ENCODE peak calls at places on chromosomes 6 and 20, in ten cellular contexts. F, W, O, M, E, Z, N, I, C and X are unnamed samples.
A peak's percentile ranks its signal among the peaks of the same experiment; 100 is the strongest.

GRCh38 chr6:7085911-7086310 is 21.9 kb upstream of the RREB1 start:
- DNase-seq in C (peak; percentile 45), E (no peak), F (no peak), W (no peak), M (no peak), O (peak; percentile 8), N (peak; percentile 32), I (peak; percentile 55), Z (peak; percentile 66), X (no peak)

GRCh38 chr6:17012421-17013225 is 89.2 kb upstream of the STMND1 start:
- DNase-seq in F (peak; percentile 27), C (no peak), N (peak; percentile 57), M (peak; percentile 21), W (no peak), I (no peak), Z (no peak), O (peak; percentile 84), E (peak; percentile 26), X (no peak)

GRCh38 chr20:3839328-3839727 is 7.3 kb upstream of the MAVS start:
- DNase-seq in F (no peak), E (peak; percentile 38), M (no peak), O (peak; percentile 45), C (no peak), I (no peak), N (no peak), Z (no peak), W (no peak), X (no peak)

GRCh38 chr6:122753688-122754056 is 25.8 kb upstream of the FABP7 start:
- DNase-seq in W (no peak), M (no peak), O (peak; percentile 5), I (no peak), Z (no peak), N (no peak), C (no peak), E (no peak), F (no peak), X (no peak)

GRCh38 chr6:52399511-52400315 is 20.4 kb upstream of the EFHC1 start:
- DNase-seq in F (no peak), I (no peak), M (peak; percentile 27), W (no peak), Z (no peak), O (peak; percentile 77), N (no peak), E (peak; percentile 40), C (peak; percentile 30), X (peak; percentile 58)

GRCh38 chr6:148435386-148435785 is 92.7 kb downstream of the SASH1 start:
- DNase-seq in F (no peak), N (no peak), O (peak; percentile 77), E (no peak), W (no peak), C (no peak), Z (no peak), M (no peak), I (no peak), X (peak; percentile 20)

GRCh38 chr20:24545168-24545567 is 75.7 kb downstream of the SYNDIG1 start:
- DNase-seq in I (no peak), Z (no peak), O (no peak), F (no peak), N (no peak), E (no peak), C (no peak), W (no peak), M (no peak), X (no peak)

GRCh38 chr6:90103056-90103793 is 193.4 kb downstream of the BACH2 start:
- DNase-seq in M (no peak), Z (no peak), E (no peak), O (no peak), I (no peak), N (no peak), W (no peak), F (peak; percentile 8), C (no peak), X (peak; percentile 90)

GRCh38 chr6:128508588-128509296 is 11.7 kb downstream of the PTPRK start:
- DNase-seq in E (no peak), F (no peak), N (no peak), C (no peak), W (no peak), M (no peak), I (no peak), O (peak; percentile 88), Z (no peak), X (peak; percentile 96)

GRCh38 chr6:57006101-57006500 is 40.4 kb upstream of the KIAA1586 start:
- DNase-seq in C (no peak), I (no peak), F (no peak), M (no peak), W (no peak), E (no peak), N (no peak), O (no peak), Z (no peak), X (peak; percentile 23)

GRCh38 chr6:139153876-139154275 is 19.0 kb downstream of the HECA start:
- DNase-seq in O (peak; percentile 34), C (no peak), W (no peak), E (no peak), Z (no peak), F (peak; percentile 52), N (no peak), I (no peak), M (no peak), X (no peak)

GRCh38 chr6:161949531-161949930 is 675.7 kb upstream of the AGPAT4 start:
- DNase-seq in Z (no peak), N (no peak), F (no peak), O (no peak), W (no peak), I (no peak), E (no peak), M (no peak), C (no peak), X (peak; percentile 1)

GRCh38 chr6:41698350-41698781 is 37.0 kb downstream of the TFEB start:
- DNase-seq in W (no peak), C (peak; percentile 51), F (peak; percentile 89), E (peak; percentile 45), Z (no peak), M (no peak), N (no peak), I (no peak), O (peak; percentile 92), X (no peak)

GRCh38 chr6:53615633-53616449 is 49.7 kb downstream of the KLHL31 start:
- DNase-seq in N (no peak), O (peak; percentile 9), W (no peak), C (no peak), E (no peak), M (no peak), Z (no peak), F (peak; percentile 61), I (no peak), X (peak; percentile 100)

GRCh38 chr6:33211666-33212422 is 3.5 kb downstream of the RING1 start:
- DNase-seq in I (no peak), C (no peak), Z (no peak), N (peak; percentile 13), O (no peak), E (no peak), W (no peak), M (no peak), F (no peak), X (no peak)
- TF ChIP-seq CTCF in I (no peak), C (no peak), Z (no peak), N (no peak), O (no peak), E (no peak), W (no peak), M (no peak), F (no peak), X (no peak)

DNA sequence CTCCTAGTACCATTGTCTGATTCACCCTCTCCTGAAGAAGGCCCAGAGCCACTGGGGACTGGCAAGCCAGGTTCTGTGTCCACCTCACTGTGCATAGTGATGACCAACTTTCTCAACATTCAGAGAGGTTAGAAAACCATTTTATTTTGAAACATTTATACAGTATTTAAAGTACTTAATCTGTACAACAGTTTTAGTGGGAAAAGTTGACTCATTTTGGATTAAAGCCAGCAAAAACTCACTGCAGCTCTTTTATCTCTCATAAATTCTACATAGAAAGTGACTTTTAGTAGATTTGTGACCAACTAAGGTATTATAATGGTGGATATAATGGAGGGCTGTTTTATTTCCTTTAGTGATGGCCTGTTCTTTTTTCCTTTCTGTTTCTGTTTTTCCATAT is 9.7 kb downstream of the TULP4 start:
- DNase-seq in C (no peak), O (peak; percentile 78), E (no peak), I (no peak), M (no peak), Z (no peak), W (no peak), N (no peak), F (no peak), X (peak; percentile 44)
- TF ChIP-seq CTCF in C (no peak), O (no peak), E (no peak), I (no peak), M (no peak), Z (no peak), W (no peak), N (no peak), F (no peak), X (no peak)

GRCh38 chr6:34511214-34511922 is 44.8 kb downstream of the SPDEF start:
- DNase-seq in O (no peak), W (no peak), N (no peak), I (peak; percentile 1), Z (no peak), C (no peak), E (no peak), F (no peak), M (no peak), X (no peak)

GRCh38 chr6:34506718-34507117 is 40.8 kb downstream of the PACSIN1 start:
- DNase-seq in W (no peak), O (no peak), M (no peak), N (no peak), F (no peak), C (no peak), I (peak; percentile 16), Z (no peak), E (no peak), X (no peak)

GRCh38 chr6:34509782-34510181 is 43.9 kb downstream of the PACSIN1 start:
- DNase-seq in I (no peak), Z (no peak), C (no peak), W (no peak), O (no peak), E (no peak), N (no peak), M (no peak), F (no peak), X (no peak)

GRCh38 chr6:34510299-34510698 is 44.4 kb downstream of the PACSIN1 start:
- DNase-seq in W (no peak), Z (no peak), O (no peak), E (no peak), M (no peak), C (no peak), N (no peak), F (no peak), I (peak; percentile 6), X (no peak)

GRCh38 chr6:34508425-34508824 is 42.5 kb downstream of the PACSIN1 start:
- DNase-seq in N (no peak), C (no peak), F (no peak), Z (no peak), E (no peak), M (no peak), I (no peak), W (no peak), O (no peak), X (no peak)
- TF ChIP-seq CTCF in N (no peak), C (no peak), F (peak; percentile 27), Z (no peak), E (peak; percentile 14), M (no peak), I (no peak), W (no peak), O (peak; percentile 4), X (no peak)

DNA sequence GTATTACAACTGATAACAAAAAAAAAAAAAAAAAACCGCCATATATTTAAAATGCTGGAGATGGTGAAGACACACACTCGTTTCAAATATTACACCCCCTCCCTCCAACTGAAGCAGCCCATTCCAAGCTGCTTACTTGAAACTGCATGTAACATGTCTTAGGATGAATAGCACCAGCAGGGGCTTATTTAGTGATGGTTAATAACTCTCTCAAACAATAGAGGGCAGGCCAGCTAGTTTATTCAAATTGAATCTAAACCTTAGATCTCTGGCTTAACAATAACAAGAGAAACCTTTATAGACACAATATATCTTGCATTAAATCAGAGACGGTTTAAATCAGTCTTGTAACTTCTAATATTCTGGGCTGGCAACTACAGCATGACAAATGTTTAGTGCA is 9.3 kb upstream of the JPH2 start:
- DNase-seq in Z (peak; percentile 13), O (no peak), N (no peak), E (no peak), F (no peak), C (no peak), I (no peak), W (no peak), M (no peak), X (no peak)
- TF ChIP-seq CTCF in Z (no peak), O (peak; percentile 19), N (no peak), E (no peak), F (peak; percentile 36), C (no peak), I (no peak), W (no peak), M (no peak), X (no peak)